ENCODE peak calls at places on chromosomes 5 and 9, in ten cellular contexts. One of them, this sample, is unnamed.

GRCh38 chr9:123928471-123929176 is 1.3 kb downstream of the DENND1A start:
- DNase-seq in Peyer's patch: no peak
- DNase-seq in WTC11: no peak
- DNase-seq in GM23338: no peak
- DNase-seq in BE2C: no peak
- DNase-seq in choroid plexus epithelial cell: peak; percentile 19
- DNase-seq in left ventricle myocardium inferior: no peak
- DNase-seq in pancreas: no peak
- DNase-seq in tibial nerve: no peak
- DNase-seq in GM10248: no peak
- DNase-seq in this sample: no peak

GRCh38 chr9:28758346-28758745 is 1185.1 kb upstream of the C9orf72 start:
- DNase-seq in Peyer's patch: no peak
- DNase-seq in WTC11: no peak
- DNase-seq in GM23338: no peak
- DNase-seq in BE2C: no peak
- DNase-seq in choroid plexus epithelial cell: peak; percentile 13
- DNase-seq in left ventricle myocardium inferior: no peak
- DNase-seq in pancreas: no peak
- DNase-seq in tibial nerve: no peak
- DNase-seq in GM10248: no peak
- DNase-seq in this sample: no peak

GRCh38 chr9:108207611-108208051 is 648.2 kb downstream of the ACTL7B start:
- DNase-seq in Peyer's patch: no peak
- DNase-seq in WTC11: no peak
- DNase-seq in GM23338: no peak
- DNase-seq in BE2C: no peak
- DNase-seq in choroid plexus epithelial cell: peak; percentile 38
- DNase-seq in left ventricle myocardium inferior: no peak
- DNase-seq in pancreas: no peak
- DNase-seq in tibial nerve: no peak
- DNase-seq in GM10248: no peak
- DNase-seq in this sample: no peak

GRCh38 chr9:98075332-98075805 is 18.8 kb downstream of the NANS start:
- DNase-seq in Peyer's patch: no peak
- DNase-seq in WTC11: no peak
- DNase-seq in GM23338: peak; percentile 26
- DNase-seq in BE2C: no peak
- DNase-seq in choroid plexus epithelial cell: peak; percentile 92
- DNase-seq in left ventricle myocardium inferior: no peak
- DNase-seq in pancreas: no peak
- DNase-seq in tibial nerve: no peak
- DNase-seq in GM10248: no peak
- DNase-seq in this sample: no peak

GRCh38 chr9:114621975-114622609 is 11.0 kb downstream of the TMEM268 start:
- DNase-seq in Peyer's patch: no peak
- DNase-seq in WTC11: no peak
- DNase-seq in GM23338: no peak
- DNase-seq in BE2C: no peak
- DNase-seq in choroid plexus epithelial cell: peak; percentile 40
- DNase-seq in left ventricle myocardium inferior: no peak
- DNase-seq in pancreas: no peak
- DNase-seq in tibial nerve: no peak
- DNase-seq in GM10248: no peak
- DNase-seq in this sample: no peak

GRCh38 chr5:151014680-151015343 is 5.6 kb upstream of the GPX3 start:
- DNase-seq in Peyer's patch: no peak
- DNase-seq in WTC11: no peak
- DNase-seq in GM23338: no peak
- DNase-seq in BE2C: no peak
- DNase-seq in choroid plexus epithelial cell: no peak
- DNase-seq in left ventricle myocardium inferior: no peak
- DNase-seq in pancreas: no peak
- DNase-seq in tibial nerve: no peak
- DNase-seq in GM10248: no peak
- DNase-seq in this sample: no peak

GRCh38 chr9:89345476-89345875 is 27.2 kb downstream of the SECISBP2 start:
- DNase-seq in Peyer's patch: no peak
- DNase-seq in WTC11: no peak
- DNase-seq in GM23338: no peak
- DNase-seq in BE2C: no peak
- DNase-seq in choroid plexus epithelial cell: no peak
- DNase-seq in left ventricle myocardium inferior: no peak
- DNase-seq in pancreas: no peak
- DNase-seq in tibial nerve: no peak
- DNase-seq in GM10248: no peak
- DNase-seq in this sample: no peak

GRCh38 chr5:143516249-143516648 is 112.8 kb upstream of the NR3C1 start:
- DNase-seq in Peyer's patch: no peak
- DNase-seq in WTC11: no peak
- DNase-seq in GM23338: no peak
- DNase-seq in BE2C: no peak
- DNase-seq in choroid plexus epithelial cell: no peak
- DNase-seq in left ventricle myocardium inferior: no peak
- DNase-seq in pancreas: no peak
- DNase-seq in tibial nerve: no peak
- DNase-seq in GM10248: no peak
- DNase-seq in this sample: no peak

GRCh38 chr5:38463634-38464521 is 92.6 kb downstream of the LIFR start:
- DNase-seq in Peyer's patch: no peak
- DNase-seq in WTC11: no peak
- DNase-seq in GM23338: no peak
- DNase-seq in BE2C: no peak
- DNase-seq in choroid plexus epithelial cell: peak; percentile 87
- DNase-seq in left ventricle myocardium inferior: no peak
- DNase-seq in pancreas: no peak
- DNase-seq in tibial nerve: no peak
- DNase-seq in GM10248: no peak
- DNase-seq in this sample: no peak

GRCh38 chr9:127204771-127205470 is 59.7 kb upstream of the GARNL3 start:
- DNase-seq in Peyer's patch: peak; percentile 39
- DNase-seq in WTC11: no peak
- DNase-seq in GM23338: peak; percentile 44
- DNase-seq in BE2C: peak; percentile 85
- DNase-seq in choroid plexus epithelial cell: peak; percentile 56
- DNase-seq in left ventricle myocardium inferior: peak; percentile 20
- DNase-seq in pancreas: no peak
- DNase-seq in tibial nerve: no peak
- DNase-seq in GM10248: no peak
- DNase-seq in this sample: peak; percentile 40

GRCh38 chr5:122600924-122601323 is 174.0 kb upstream of the SNX2 start:
- DNase-seq in Peyer's patch: no peak
- DNase-seq in WTC11: no peak
- DNase-seq in GM23338: no peak
- DNase-seq in BE2C: no peak
- DNase-seq in choroid plexus epithelial cell: no peak
- DNase-seq in left ventricle myocardium inferior: no peak
- DNase-seq in pancreas: no peak
- DNase-seq in tibial nerve: no peak
- DNase-seq in GM10248: no peak
- DNase-seq in this sample: no peak
- TF ChIP-seq CTCF in Peyer's patch: no peak
- TF ChIP-seq CTCF in WTC11: no peak
- TF ChIP-seq CTCF in GM23338: no peak
- TF ChIP-seq CTCF in BE2C: no peak
- TF ChIP-seq CTCF in choroid plexus epithelial cell: no peak
- TF ChIP-seq CTCF in left ventricle myocardium inferior: no peak
- TF ChIP-seq CTCF in pancreas: no peak
- TF ChIP-seq CTCF in tibial nerve: no peak
- TF ChIP-seq CTCF in GM10248: no peak
- TF ChIP-seq CTCF in this sample: no peak

GRCh38 chr5:171433352-171433698 is 13.9 kb downstream of the FGF18 start:
- DNase-seq in Peyer's patch: peak; percentile 43
- DNase-seq in WTC11: no peak
- DNase-seq in GM23338: no peak
- DNase-seq in BE2C: no peak
- DNase-seq in choroid plexus epithelial cell: no peak
- DNase-seq in left ventricle myocardium inferior: no peak
- DNase-seq in pancreas: no peak
- DNase-seq in tibial nerve: no peak
- DNase-seq in GM10248: no peak
- DNase-seq in this sample: no peak
- TF ChIP-seq CTCF in Peyer's patch: no peak
- TF ChIP-seq CTCF in WTC11: no peak
- TF ChIP-seq CTCF in GM23338: no peak
- TF ChIP-seq CTCF in BE2C: no peak
- TF ChIP-seq CTCF in choroid plexus epithelial cell: no peak
- TF ChIP-seq CTCF in left ventricle myocardium inferior: no peak
- TF ChIP-seq CTCF in pancreas: no peak
- TF ChIP-seq CTCF in tibial nerve: no peak
- TF ChIP-seq CTCF in GM10248: no peak
- TF ChIP-seq CTCF in this sample: no peak

DNA sequence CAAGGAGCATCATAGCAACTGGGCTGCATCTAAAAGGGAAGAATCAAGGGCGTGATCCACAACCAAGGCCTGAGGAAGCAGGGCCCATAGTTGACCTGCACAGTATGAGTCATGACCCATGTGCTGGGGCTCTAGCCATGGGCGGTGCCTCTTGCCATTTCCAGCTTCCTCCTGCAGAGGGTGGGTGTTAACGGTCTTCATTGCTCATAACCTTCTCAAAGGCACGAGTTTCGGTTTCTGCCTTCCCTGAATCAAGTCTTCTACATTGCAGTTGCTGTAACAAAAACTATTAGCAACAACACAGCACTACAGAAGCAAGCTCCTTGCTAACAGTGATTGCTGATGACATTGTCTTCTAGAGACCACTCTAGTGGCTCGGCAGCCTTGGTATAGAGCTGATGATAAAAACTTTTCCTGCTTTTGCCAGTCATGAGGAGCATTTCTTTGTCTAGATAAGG is 66.9 kb downstream of the CTSL start:
- DNase-seq in Peyer's patch: no peak
- DNase-seq in WTC11: no peak
- DNase-seq in GM23338: peak; percentile 42
- DNase-seq in BE2C: no peak
- DNase-seq in choroid plexus epithelial cell: peak; percentile 93
- DNase-seq in left ventricle myocardium inferior: peak; percentile 62
- DNase-seq in pancreas: peak; percentile 10
- DNase-seq in tibial nerve: peak; percentile 26
- DNase-seq in GM10248: peak; percentile 51
- DNase-seq in this sample: no peak
- TF ChIP-seq CTCF in Peyer's patch: peak; percentile 7
- TF ChIP-seq CTCF in WTC11: no peak
- TF ChIP-seq CTCF in GM23338: peak; percentile 3
- TF ChIP-seq CTCF in BE2C: no peak
- TF ChIP-seq CTCF in choroid plexus epithelial cell: peak; percentile 60
- TF ChIP-seq CTCF in left ventricle myocardium inferior: peak; percentile 45
- TF ChIP-seq CTCF in pancreas: no peak
- TF ChIP-seq CTCF in tibial nerve: peak; percentile 23
- TF ChIP-seq CTCF in GM10248: no peak
- TF ChIP-seq CTCF in this sample: no peak

GRCh38 chr5:6632324-6632930 is 417 bp downstream of the NSUN2 start:
- DNase-seq in Peyer's patch: no peak
- DNase-seq in WTC11: no peak
- DNase-seq in GM23338: peak; percentile 59
- DNase-seq in BE2C: peak; percentile 39
- DNase-seq in choroid plexus epithelial cell: peak; percentile 46
- DNase-seq in left ventricle myocardium inferior: no peak
- DNase-seq in pancreas: no peak
- DNase-seq in tibial nerve: no peak
- DNase-seq in GM10248: no peak
- DNase-seq in this sample: no peak
- TF ChIP-seq CTCF in Peyer's patch: no peak
- TF ChIP-seq CTCF in WTC11: no peak
- TF ChIP-seq CTCF in GM23338: no peak
- TF ChIP-seq CTCF in BE2C: no peak
- TF ChIP-seq CTCF in choroid plexus epithelial cell: peak; percentile 37
- TF ChIP-seq CTCF in left ventricle myocardium inferior: no peak
- TF ChIP-seq CTCF in pancreas: no peak
- TF ChIP-seq CTCF in tibial nerve: no peak
- TF ChIP-seq CTCF in GM10248: peak; percentile 4
- TF ChIP-seq CTCF in this sample: no peak

GRCh38 chr5:33257807-33258491 is 182.8 kb upstream of the TARS1 start:
- DNase-seq in Peyer's patch: no peak
- DNase-seq in WTC11: no peak
- DNase-seq in GM23338: no peak
- DNase-seq in BE2C: no peak
- DNase-seq in choroid plexus epithelial cell: peak; percentile 88
- DNase-seq in left ventricle myocardium inferior: no peak
- DNase-seq in pancreas: no peak
- DNase-seq in tibial nerve: no peak
- DNase-seq in GM10248: no peak
- DNase-seq in this sample: no peak
- TF ChIP-seq CTCF in Peyer's patch: no peak
- TF ChIP-seq CTCF in WTC11: no peak
- TF ChIP-seq CTCF in GM23338: no peak
- TF ChIP-seq CTCF in BE2C: no peak
- TF ChIP-seq CTCF in choroid plexus epithelial cell: peak; percentile 3
- TF ChIP-seq CTCF in left ventricle myocardium inferior: no peak
- TF ChIP-seq CTCF in pancreas: no peak
- TF ChIP-seq CTCF in tibial nerve: peak; percentile 20
- TF ChIP-seq CTCF in GM10248: no peak
- TF ChIP-seq CTCF in this sample: no peak

GRCh38 chr9:86575137-86575536 is 220.9 kb upstream of the TUT7 start:
- DNase-seq in Peyer's patch: no peak
- DNase-seq in WTC11: no peak
- DNase-seq in GM23338: no peak
- DNase-seq in BE2C: no peak
- DNase-seq in choroid plexus epithelial cell: no peak
- DNase-seq in left ventricle myocardium inferior: no peak
- DNase-seq in pancreas: no peak
- DNase-seq in tibial nerve: no peak
- DNase-seq in GM10248: no peak
- DNase-seq in this sample: no peak

GRCh38 chr9:86575825-86576488 is 221.7 kb upstream of the TUT7 start:
- DNase-seq in Peyer's patch: no peak
- DNase-seq in WTC11: no peak
- DNase-seq in GM23338: no peak
- DNase-seq in BE2C: no peak
- DNase-seq in choroid plexus epithelial cell: no peak
- DNase-seq in left ventricle myocardium inferior: peak; percentile 59
- DNase-seq in pancreas: no peak
- DNase-seq in tibial nerve: no peak
- DNase-seq in GM10248: no peak
- DNase-seq in this sample: no peak

GRCh38 chr9:86573886-86574285 is 219.7 kb upstream of the TUT7 start:
- DNase-seq in Peyer's patch: no peak
- DNase-seq in WTC11: no peak
- DNase-seq in GM23338: no peak
- DNase-seq in BE2C: no peak
- DNase-seq in choroid plexus epithelial cell: no peak
- DNase-seq in left ventricle myocardium inferior: no peak
- DNase-seq in pancreas: no peak
- DNase-seq in tibial nerve: no peak
- DNase-seq in GM10248: no peak
- DNase-seq in this sample: no peak

GRCh38 chr9:86577420-86578333 is 223.5 kb upstream of the TUT7 start:
- DNase-seq in Peyer's patch: no peak
- DNase-seq in WTC11: peak; percentile 19
- DNase-seq in GM23338: no peak
- DNase-seq in BE2C: no peak
- DNase-seq in choroid plexus epithelial cell: no peak
- DNase-seq in left ventricle myocardium inferior: no peak
- DNase-seq in pancreas: no peak
- DNase-seq in tibial nerve: no peak
- DNase-seq in GM10248: no peak
- DNase-seq in this sample: no peak

GRCh38 chr9:86572904-86573303 is 218.7 kb upstream of the TUT7 start:
- DNase-seq in Peyer's patch: no peak
- DNase-seq in WTC11: no peak
- DNase-seq in GM23338: no peak
- DNase-seq in BE2C: no peak
- DNase-seq in choroid plexus epithelial cell: no peak
- DNase-seq in left ventricle myocardium inferior: no peak
- DNase-seq in pancreas: no peak
- DNase-seq in tibial nerve: no peak
- DNase-seq in GM10248: no peak
- DNase-seq in this sample: no peak
- TF ChIP-seq CTCF in Peyer's patch: no peak
- TF ChIP-seq CTCF in WTC11: no peak
- TF ChIP-seq CTCF in GM23338: no peak
- TF ChIP-seq CTCF in BE2C: no peak
- TF ChIP-seq CTCF in choroid plexus epithelial cell: no peak
- TF ChIP-seq CTCF in left ventricle myocardium inferior: no peak
- TF ChIP-seq CTCF in pancreas: no peak
- TF ChIP-seq CTCF in tibial nerve: no peak
- TF ChIP-seq CTCF in GM10248: no peak
- TF ChIP-seq CTCF in this sample: no peak